ENCODE peak calls at places on chromosomes 12 and 14, in ten cellular contexts. P is epithelial cell of esophagus; I is Right ventricle myocardium superior; L is activated CD8-positive, alpha-beta T cell treated with anti-CD3 and anti-CD28 coated beads, Interleukin-2, amount 10 ng/mL, durations not matched to agents 7 days and 5 days; D is lower leg skin; V is SJCRH30; M is ecto neural progenitor cell; Z is OCI-LY7; G is A549; Q is AG08396. F is an unnamed sample.

GRCh38 chr14:24965934-24966593 is 83.9 kb downstream of the STXBP6 start:
- DNase-seq in I (peak), V (peak), D (no peak), P (peak), G (no peak), L (no peak), Z (no peak), Q (peak), M (no peak), F (no peak)

GRCh38 chr12:56688846-56689113 is 696 bp upstream of the PTGES3 start:
- DNase-seq in M (no peak), G (peak), Z (no peak), Q (no peak), I (peak), L (no peak), P (no peak), D (no peak), V (no peak), F (no peak)

GRCh38 chr12:89951050-89951693 is 242.5 kb upstream of the ATP2B1 start:
- DNase-seq in P (peak), L (no peak), G (peak), V (no peak), I (no peak), Q (peak), M (no peak), D (no peak), Z (no peak), F (no peak)

GRCh38 chr12:95529693-95530225 is 21.5 kb downstream of the USP44 start:
- DNase-seq in I (no peak), V (no peak), G (no peak), L (no peak), Q (no peak), Z (no peak), P (no peak), M (no peak), D (no peak), F (no peak)

GRCh38 chr14:103108749-103109207 is 14.3 kb downstream of the EXOC3L4 start:
- DNase-seq in I (no peak), M (no peak), Q (peak), D (no peak), L (no peak), P (no peak), G (no peak), V (peak), Z (peak), F (no peak)

GRCh38 chr12:92002673-92003382 is 142.8 kb downstream of the BTG1 start:
- DNase-seq in I (no peak), G (no peak), P (no peak), M (no peak), L (no peak), Q (no peak), V (no peak), D (no peak), Z (no peak), F (no peak)

GRCh38 chr12:65823481-65824313 is 586 bp upstream of the HMGA2 start:
- DNase-seq in G (peak), D (peak), Z (no peak), Q (peak), I (peak), V (peak), L (no peak), P (peak), M (peak), F (peak)

GRCh38 chr12:94535614-94535932 is 75.9 kb upstream of the CEP83 start:
- DNase-seq in G (no peak), Q (no peak), Z (no peak), I (no peak), D (peak), P (no peak), L (no peak), M (peak), V (no peak), F (no peak)

GRCh38 chr14:59482471-59483331 is 1.5 kb downstream of the L3HYPDH start:
- DNase-seq in P (peak), V (peak), D (no peak), I (no peak), Q (peak), L (no peak), G (peak), Z (no peak), M (no peak), F (no peak)

GRCh38 chr14:95040723-95041476 is 116.4 kb downstream of the DICER1 start:
- DNase-seq in M (peak), Z (no peak), P (no peak), D (peak), G (no peak), L (no peak), Q (peak), I (no peak), V (no peak), F (no peak)

GRCh38 chr12:28237423-28237822 is 47.2 kb downstream of the CCDC91 start:
- DNase-seq in P (peak), I (no peak), M (no peak), L (no peak), G (no peak), V (no peak), Z (no peak), D (no peak), Q (no peak), F (no peak)

GRCh38 chr12:45895961-45896360 is 94.4 kb downstream of the SCAF11 start:
- DNase-seq in G (no peak), V (no peak), M (no peak), D (no peak), L (no peak), Z (no peak), P (no peak), I (no peak), Q (no peak), F (no peak)

GRCh38 chr12:48956279-48957140 is 777 bp downstream of the ARF3 start:
- DNase-seq in V (peak), I (peak), Q (peak), P (peak), G (peak), M (peak), Z (peak), L (no peak), D (peak), F (peak)

GRCh38 chr14:89992273-89992672 is 36.5 kb downstream of the TDP1 start:
- DNase-seq in L (no peak), D (no peak), V (no peak), P (no peak), Q (no peak), G (no peak), I (no peak), Z (no peak), M (no peak), F (no peak)

GRCh38 chr14:50257728-50258127 is 26.4 kb upstream of the SOS2 start:
- DNase-seq in G (no peak), I (no peak), P (no peak), L (no peak), Z (no peak), V (no peak), Q (no peak), M (no peak), D (no peak), F (no peak)

GRCh38 chr12:13052414-13052813 is 8.2 kb downstream of the FAM234B start:
- DNase-seq in Z (no peak), L (no peak), P (no peak), Q (no peak), M (no peak), V (no peak), G (no peak), I (no peak), D (no peak), F (no peak)

GRCh38 chr12:96247567-96247962 is 53.4 kb downstream of the ELK3 start:
- DNase-seq in D (peak), I (no peak), L (no peak), M (no peak), V (no peak), G (no peak), Q (no peak), P (peak), Z (no peak), F (no peak)

GRCh38 chr12:3071710-3072109 is 5.5 kb upstream of the TSPAN9 start:
- DNase-seq in D (no peak), G (no peak), Q (no peak), L (no peak), Z (no peak), P (no peak), V (no peak), I (no peak), M (no peak), F (no peak)

GRCh38 chr14:95379634-95380033 is 59.9 kb upstream of the CLMN start:
- DNase-seq in P (no peak), Z (no peak), L (no peak), D (no peak), M (no peak), V (no peak), G (no peak), I (no peak), Q (no peak), F (no peak)

GRCh38 chr14:88551094-88551870 is 3.5 kb downstream of the PTPN21 start:
- DNase-seq in D (peak), Q (peak), L (peak), G (peak), Z (no peak), V (no peak), P (peak), M (peak), I (peak), F (peak)

GRCh38 chr12:126856958-126857357 is 1410.0 kb upstream of the TMEM132C start:
- DNase-seq in D (no peak), P (no peak), V (no peak), G (no peak), M (no peak), Q (no peak), I (no peak), Z (no peak), L (no peak), F (no peak)

GRCh38 chr12:13503094-13503835 is 306.7 kb downstream of the EMP1 start:
- DNase-seq in V (no peak), M (no peak), Z (no peak), Q (no peak), I (no peak), G (no peak), D (no peak), L (no peak), P (no peak), F (no peak)

GRCh38 chr12:11822071-11822818 is 172.8 kb downstream of the ETV6 start:
- DNase-seq in I (no peak), Z (peak), G (no peak), D (peak), P (peak), L (no peak), M (no peak), Q (no peak), V (peak), F (no peak)

GRCh38 chr14:73753887-73754880 is 40.0 kb upstream of the PNMA1 start:
- DNase-seq in G (no peak), I (no peak), L (peak), M (no peak), Z (peak), D (peak), Q (no peak), P (peak), V (no peak), F (no peak)

GRCh38 chr14:65226824-65227604 is 124.7 kb upstream of the MAX start:
- DNase-seq in M (no peak), Z (no peak), I (no peak), Q (no peak), G (no peak), D (no peak), P (peak), L (no peak), V (no peak), F (no peak)

GRCh38 chr12:131547560-131547959 is 163.3 kb upstream of the SFSWAP start:
- DNase-seq in V (no peak), M (no peak), L (no peak), Q (no peak), I (no peak), Z (no peak), D (no peak), G (no peak), P (no peak), F (no peak)

GRCh38 chr12:48069253-48069652 is 36.6 kb downstream of the SENP1 start:
- DNase-seq in Z (no peak), Q (no peak), D (no peak), G (no peak), V (no peak), M (no peak), L (no peak), I (no peak), P (peak), F (no peak)

GRCh38 chr14:31829256-31829923 is 247.7 kb upstream of the ARHGAP5 start:
- DNase-seq in L (no peak), Z (no peak), M (no peak), V (peak), D (no peak), I (no peak), G (no peak), Q (peak), P (peak), F (no peak)